ENCODE peak calls at places on chromosomes 6 and 20, in eight cellular contexts. One of them, this sample, is unnamed.

GRCh38 chr6:8400663-8401062 is 34.7 kb downstream of the SLC35B3 start:
- DNase-seq in fibroblast of villous mesenchyme: no peak
- DNase-seq in renal cortical epithelial cell: no peak
- DNase-seq in stimulated activated CD4-positive, alpha-beta T cell treated with anti-CD3 and anti-CD28 coated beads, Interleukin-1b, Interleukin-23, amount 100 ng/mL, for 1 hour: no peak
- DNase-seq in amniotic stem cell: no peak
- DNase-seq in pancreas: no peak
- DNase-seq in LoVo: no peak
- DNase-seq in uterus: no peak
- DNase-seq in this sample: no peak

GRCh38 chr6:142377112-142377848 is 75.5 kb downstream of the ADGRG6 start:
- DNase-seq in amniotic stem cell: no peak
- DNase-seq in LoVo: peak; percentile 54
- DNase-seq in uterus: no peak
- DNase-seq in renal cortical epithelial cell: peak; percentile 55
- DNase-seq in fibroblast of villous mesenchyme: peak; percentile 51
- DNase-seq in pancreas: no peak
- DNase-seq in stimulated activated CD4-positive, alpha-beta T cell treated with anti-CD3 and anti-CD28 coated beads, Interleukin-1b, Interleukin-23, amount 100 ng/mL, for 1 hour: no peak
- DNase-seq in this sample: no peak

GRCh38 chr20:31693987-31694661 is 28.5 kb downstream of the BCL2L1 start:
- DNase-seq in LoVo: no peak
- DNase-seq in fibroblast of villous mesenchyme: no peak
- DNase-seq in uterus: no peak
- DNase-seq in amniotic stem cell: no peak
- DNase-seq in renal cortical epithelial cell: no peak
- DNase-seq in pancreas: no peak
- DNase-seq in stimulated activated CD4-positive, alpha-beta T cell treated with anti-CD3 and anti-CD28 coated beads, Interleukin-1b, Interleukin-23, amount 100 ng/mL, for 1 hour: no peak
- DNase-seq in this sample: no peak

GRCh38 chr6:167049275-167049674 is 50.1 kb downstream of the CEP43 start:
- DNase-seq in uterus: no peak
- DNase-seq in LoVo: no peak
- DNase-seq in renal cortical epithelial cell: no peak
- DNase-seq in pancreas: no peak
- DNase-seq in stimulated activated CD4-positive, alpha-beta T cell treated with anti-CD3 and anti-CD28 coated beads, Interleukin-1b, Interleukin-23, amount 100 ng/mL, for 1 hour: no peak
- DNase-seq in fibroblast of villous mesenchyme: no peak
- DNase-seq in amniotic stem cell: no peak
- DNase-seq in this sample: no peak

GRCh38 chr6:18115356-18115755 is 7.1 kb downstream of the NHLRC1 start:
- DNase-seq in renal cortical epithelial cell: peak; percentile 13
- DNase-seq in uterus: no peak
- DNase-seq in amniotic stem cell: no peak
- DNase-seq in stimulated activated CD4-positive, alpha-beta T cell treated with anti-CD3 and anti-CD28 coated beads, Interleukin-1b, Interleukin-23, amount 100 ng/mL, for 1 hour: no peak
- DNase-seq in LoVo: no peak
- DNase-seq in fibroblast of villous mesenchyme: no peak
- DNase-seq in pancreas: no peak
- DNase-seq in this sample: no peak

GRCh38 chr6:133093957-133094356 is 147.2 kb upstream of the EYA4 start:
- DNase-seq in fibroblast of villous mesenchyme: no peak
- DNase-seq in pancreas: no peak
- DNase-seq in LoVo: no peak
- DNase-seq in stimulated activated CD4-positive, alpha-beta T cell treated with anti-CD3 and anti-CD28 coated beads, Interleukin-1b, Interleukin-23, amount 100 ng/mL, for 1 hour: no peak
- DNase-seq in uterus: no peak
- DNase-seq in amniotic stem cell: no peak
- DNase-seq in renal cortical epithelial cell: no peak
- DNase-seq in this sample: no peak

GRCh38 chr6:113879186-113880096 is 22.3 kb downstream of the MARCKS start:
- DNase-seq in renal cortical epithelial cell: peak; percentile 74
- DNase-seq in fibroblast of villous mesenchyme: peak; percentile 81
- DNase-seq in uterus: peak; percentile 46
- DNase-seq in stimulated activated CD4-positive, alpha-beta T cell treated with anti-CD3 and anti-CD28 coated beads, Interleukin-1b, Interleukin-23, amount 100 ng/mL, for 1 hour: no peak
- DNase-seq in LoVo: peak; percentile 86
- DNase-seq in amniotic stem cell: peak; percentile 61
- DNase-seq in pancreas: no peak
- DNase-seq in this sample: no peak

GRCh38 chr6:3561745-3562144 is 104.9 kb upstream of the SLC22A23 start:
- DNase-seq in stimulated activated CD4-positive, alpha-beta T cell treated with anti-CD3 and anti-CD28 coated beads, Interleukin-1b, Interleukin-23, amount 100 ng/mL, for 1 hour: no peak
- DNase-seq in fibroblast of villous mesenchyme: peak; percentile 55
- DNase-seq in uterus: no peak
- DNase-seq in LoVo: no peak
- DNase-seq in amniotic stem cell: no peak
- DNase-seq in pancreas: no peak
- DNase-seq in renal cortical epithelial cell: no peak
- DNase-seq in this sample: no peak

This sample was measured in hypothalamus.